ENCODE peak calls at places on chromosomes 11 and 22, in four cellular contexts. B is cardiac muscle cell, M is left ventricle myocardium inferior, Z is tibial artery. Y is an unnamed sample. For H3K27me3 and H3K4me1, the result is how much of the 10 kb centered on the place peaks cover.

GRCh38 chr11:64357904-64358535 is 942 bp upstream of the RPS6KA4 start:
- DNase-seq in B (no peak), M (no peak), Z (no peak), Y (no peak)

GRCh38 chr11:122758974-122759373 is 79.3 kb upstream of the CRTAM start:
- DNase-seq in Z (no peak), M (no peak), B (peak), Y (no peak)

GRCh38 chr11:71116435-71117040 is 135.8 kb downstream of the SHANK2 start:
- DNase-seq in M (no peak), B (no peak), Z (no peak), Y (no peak)

GRCh38 chr22:50604256-50604580 is 3.6 kb downstream of the MAPK8IP2 start:
- DNase-seq in B (no peak), M (no peak), Z (no peak), Y (no peak)

GRCh38 chr22:32018056-32018455 is 25.0 kb upstream of the SLC5A1 start:
- DNase-seq in M (no peak), Z (no peak), B (peak), Y (no peak)

GRCh38 chr22:50684986-50685385 is 12.4 kb downstream of the SHANK3 start:
- DNase-seq in B (no peak), Z (no peak), M (no peak), Y (no peak)

GRCh38 chr11:128512478-128513127 is 74.8 kb downstream of the ETS1 start:
- DNase-seq in Z (no peak), M (no peak), B (no peak), Y (no peak)

GRCh38 chr22:36826262-36826661 is 9.4 kb upstream of the PVALB start:
- DNase-seq in M (no peak), B (no peak), Z (no peak), Y (no peak)

GRCh38 chr11:12731841-12732336 is 57.7 kb downstream of the TEAD1 start:
- DNase-seq in B (peak), Z (no peak), M (no peak), Y (no peak)

GRCh38 chr11:122747358-122747757 is 90.9 kb upstream of the CRTAM start:
- DNase-seq in M (no peak), B (no peak), Z (no peak), Y (no peak)

GRCh38 chr11:22433517-22433916 is 95.3 kb downstream of the SLC17A6 start:
- DNase-seq in B (no peak), M (no peak), Z (no peak), Y (no peak)

GRCh38 chr11:15816996-15817395 is 539.4 kb downstream of the SOX6 start:
- DNase-seq in Z (no peak), M (no peak), B (no peak), Y (no peak)

DNA sequence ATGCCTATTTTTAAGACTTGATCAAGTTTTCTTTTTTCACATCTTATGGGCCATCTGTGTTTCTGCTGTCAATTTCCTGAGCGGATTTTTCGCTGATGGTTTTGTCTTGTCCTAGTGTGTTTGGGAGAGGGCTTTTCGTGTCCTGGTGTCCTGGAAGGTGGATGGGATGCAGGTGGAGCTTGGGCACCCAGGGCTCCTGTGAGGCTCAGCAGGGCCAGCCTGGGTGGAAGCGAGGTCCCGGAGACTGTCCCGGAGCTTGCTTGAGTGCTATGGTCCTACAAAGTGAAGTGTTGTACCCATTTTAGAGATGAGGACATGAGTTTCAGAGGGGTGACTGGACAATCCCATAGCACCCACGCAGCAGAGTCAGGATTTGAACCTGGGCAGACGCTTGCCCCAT is 64.0 kb downstream of the TBC1D22A start:
- DNase-seq in Z (no peak), B (no peak), M (no peak), Y (no peak)
- H3K27me3 ChIP-seq in Z (under half), B (under half), M (under half), Y (under half)

GRCh38 chr11:61886643-61887042 is 4.7 kb downstream of the FADS3 start:
- DNase-seq in B (no peak), Z (no peak), M (no peak), Y (no peak)
- H3K4me1 ChIP-seq in B (under half), Z (half or more), M (half or more), Y (half or more)

GRCh38 chr22:47591016-47591415 is 828.6 kb downstream of the TBC1D22A start:
- DNase-seq in B (no peak), Z (peak), M (no peak), Y (no peak)
- H3K4me3 ChIP-seq in B (no peak), Z (no peak), M (no peak), Y (no peak)

DNA sequence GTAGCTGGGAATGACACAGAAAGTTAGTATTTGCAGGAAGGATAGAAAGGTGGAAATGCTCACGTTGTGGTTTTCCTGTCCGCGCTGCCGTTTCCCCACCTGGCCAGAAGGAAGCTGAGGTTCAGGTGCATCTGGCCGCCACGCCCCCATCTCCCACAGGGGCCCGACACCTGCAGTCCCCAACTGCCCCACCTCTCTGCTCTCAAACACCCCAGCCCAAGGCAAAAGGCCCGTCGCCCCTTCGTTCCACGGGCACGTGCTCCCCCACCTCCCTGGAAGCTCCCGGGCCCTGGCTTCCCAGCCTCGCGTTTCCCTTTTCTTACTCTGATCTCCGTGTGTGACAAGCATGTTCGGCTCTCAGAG is 985.1 kb downstream of the BRD1 start:
- DNase-seq in B (no peak), Z (no peak), M (no peak), Y (no peak)
- H3K27me3 ChIP-seq in B (under half), Z (under half), M (half or more), Y (under half)

GRCh38 chr11:57307666-57308270 is 17.0 kb downstream of the TNKS1BP1 start:
- DNase-seq in B (no peak), Z (peak), M (no peak), Y (no peak)
- H3K4me1 ChIP-seq in B (under half), Z (half or more), M (half or more), Y (half or more)

GRCh38 chr22:42758929-42759629 is 38.4 kb upstream of the A4GALT start:
- DNase-seq in Z (no peak), M (no peak), B (peak), Y (no peak)

GRCh38 chr22:42760806-42761565 is 40.3 kb upstream of the A4GALT start:
- DNase-seq in M (no peak), Z (no peak), B (no peak), Y (no peak)

GRCh38 chr22:42754658-42755057 is 34.0 kb upstream of the A4GALT start:
- DNase-seq in Z (no peak), B (peak), M (no peak), Y (no peak)

GRCh38 chr22:42752912-42753311 is 32.2 kb upstream of the A4GALT start:
- DNase-seq in Z (no peak), M (no peak), B (peak), Y (no peak)

GRCh38 chr22:42757475-42757874 is 36.8 kb upstream of the A4GALT start:
- DNase-seq in Z (no peak), M (no peak), B (no peak), Y (no peak)
- H3K4me3 ChIP-seq in Z (no peak), M (no peak), B (no peak), Y (no peak)

GRCh38 chr22:28146401-28147304 is 227.6 kb upstream of the PITPNB start:
- DNase-seq in B (peak), Z (no peak), M (no peak), Y (no peak)
- H3K27me3 ChIP-seq in B (under half), Z (under half), M (under half), Y (under half)

GRCh38 chr11:61059260-61059752 is 43.0 kb upstream of the CD5 start:
- DNase-seq in M (no peak), B (no peak), Z (peak), Y (no peak)
- H3K4me1 ChIP-seq in M (under half), B (under half), Z (under half), Y (under half)

Y was measured in thoracic aorta.